ENCODE peak calls at places on chromosomes 6 and 20, in four cellular contexts. One of them, this sample, is unnamed.

GRCh38 chr6:125208625-125209249 is 55.2 kb downstream of the TPD52L1 start:
- DNase-seq in K562: no peak
- DNase-seq in upper lobe of left lung: no peak
- DNase-seq in suprapubic skin: no peak
- DNase-seq in this sample: no peak

GRCh38 chr20:24767623-24768100 is 181.4 kb upstream of the CST7 start:
- DNase-seq in suprapubic skin: peak
- DNase-seq in K562: no peak
- DNase-seq in upper lobe of left lung: peak
- DNase-seq in this sample: no peak

GRCh38 chr6:15317934-15318902 is 72.3 kb downstream of the JARID2 start:
- DNase-seq in K562: no peak
- DNase-seq in suprapubic skin: no peak
- DNase-seq in upper lobe of left lung: no peak
- DNase-seq in this sample: no peak

GRCh38 chr20:61391812-61392520 is 139.9 kb downstream of the CDH4 start:
- DNase-seq in upper lobe of left lung: no peak
- DNase-seq in K562: no peak
- DNase-seq in suprapubic skin: no peak
- DNase-seq in this sample: no peak

GRCh38 chr6:169963581-169964297 is 212.3 kb downstream of the ERMARD start:
- DNase-seq in K562: no peak
- DNase-seq in upper lobe of left lung: no peak
- DNase-seq in suprapubic skin: peak
- DNase-seq in this sample: no peak

GRCh38 chr6:79077680-79078056 is 386 bp downstream of the PHIP start:
- DNase-seq in upper lobe of left lung: peak
- DNase-seq in K562: peak
- DNase-seq in suprapubic skin: no peak
- DNase-seq in this sample: no peak

GRCh38 chr6:42616716-42617115 is 52.9 kb downstream of the UBR2 start:
- DNase-seq in suprapubic skin: no peak
- DNase-seq in K562: no peak
- DNase-seq in upper lobe of left lung: no peak
- DNase-seq in this sample: no peak

GRCh38 chr20:2749951-2750342 is 50.5 kb downstream of the CPXM1 start:
- DNase-seq in K562: no peak
- DNase-seq in suprapubic skin: no peak
- DNase-seq in upper lobe of left lung: no peak
- DNase-seq in this sample: no peak

GRCh38 chr20:366042-366718 is 14.4 kb upstream of the TRIB3 start:
- DNase-seq in upper lobe of left lung: no peak
- DNase-seq in suprapubic skin: no peak
- DNase-seq in K562: no peak
- DNase-seq in this sample: no peak

GRCh38 chr20:44404204-44405181 is 49.0 kb downstream of the HNF4A start:
- DNase-seq in suprapubic skin: no peak
- DNase-seq in K562: no peak
- DNase-seq in upper lobe of left lung: no peak
- DNase-seq in this sample: no peak

GRCh38 chr6:63740709-63741108 is 105.1 kb downstream of the PHF3 start:
- DNase-seq in K562: no peak
- DNase-seq in upper lobe of left lung: no peak
- DNase-seq in suprapubic skin: no peak
- DNase-seq in this sample: no peak

GRCh38 chr6:152471459-152472070 is 165.6 kb downstream of the SYNE1 start:
- DNase-seq in upper lobe of left lung: no peak
- DNase-seq in K562: no peak
- DNase-seq in suprapubic skin: no peak
- DNase-seq in this sample: no peak

GRCh38 chr6:12369781-12370262 is 79.7 kb downstream of the EDN1 start:
- DNase-seq in upper lobe of left lung: peak
- DNase-seq in K562: no peak
- DNase-seq in suprapubic skin: no peak
- DNase-seq in this sample: no peak

GRCh38 chr20:24966317-24967012 is 17.4 kb downstream of the CST7 start:
- DNase-seq in suprapubic skin: peak
- DNase-seq in upper lobe of left lung: no peak
- DNase-seq in K562: no peak
- DNase-seq in this sample: no peak

GRCh38 chr6:10801224-10801848 is 37.0 kb downstream of the MAK start:
- DNase-seq in upper lobe of left lung: peak
- DNase-seq in suprapubic skin: no peak
- DNase-seq in K562: peak
- DNase-seq in this sample: no peak

GRCh38 chr6:165663736-165664552 is 903 bp upstream of the PDE10A start:
- DNase-seq in upper lobe of left lung: no peak
- DNase-seq in suprapubic skin: no peak
- DNase-seq in K562: no peak
- DNase-seq in this sample: no peak

GRCh38 chr6:15308445-15309213 is 62.8 kb downstream of the JARID2 start:
- DNase-seq in suprapubic skin: no peak
- DNase-seq in K562: no peak
- DNase-seq in upper lobe of left lung: no peak
- DNase-seq in this sample: no peak

GRCh38 chr6:14366315-14366714 is 248.7 kb downstream of the CD83 start:
- DNase-seq in K562: no peak
- DNase-seq in suprapubic skin: no peak
- DNase-seq in upper lobe of left lung: no peak
- DNase-seq in this sample: no peak

GRCh38 chr20:46406986-46407670 is 713 bp upstream of the ELMO2 start:
- DNase-seq in K562: no peak
- DNase-seq in suprapubic skin: peak
- DNase-seq in upper lobe of left lung: peak
- DNase-seq in this sample: peak

GRCh38 chr20:11790047-11790446 is 127.6 kb upstream of the BTBD3 start:
- DNase-seq in suprapubic skin: no peak
- DNase-seq in upper lobe of left lung: no peak
- DNase-seq in K562: no peak
- DNase-seq in this sample: no peak

GRCh38 chr6:71414486-71414885 is 125.9 kb downstream of the OGFRL1 start:
- DNase-seq in suprapubic skin: no peak
- DNase-seq in K562: no peak
- DNase-seq in upper lobe of left lung: no peak
- DNase-seq in this sample: no peak

GRCh38 chr6:32785781-32786533 is 22.6 kb upstream of the HLA-DQB2 start:
- DNase-seq in suprapubic skin: no peak
- DNase-seq in K562: peak
- DNase-seq in upper lobe of left lung: peak
- DNase-seq in this sample: no peak

GRCh38 chr20:32281711-32282110 is 4.3 kb downstream of the KIF3B start:
- DNase-seq in upper lobe of left lung: no peak
- DNase-seq in K562: no peak
- DNase-seq in suprapubic skin: no peak
- DNase-seq in this sample: no peak

GRCh38 chr20:25120462-25120861 is 38.5 kb upstream of the VSX1 start:
- DNase-seq in suprapubic skin: no peak
- DNase-seq in upper lobe of left lung: no peak
- DNase-seq in K562: no peak
- DNase-seq in this sample: peak

GRCh38 chr6:158648682-158649131 is 1.1 kb upstream of the SYTL3 start:
- DNase-seq in suprapubic skin: no peak
- DNase-seq in upper lobe of left lung: peak
- DNase-seq in K562: no peak
- DNase-seq in this sample: peak

GRCh38 chr6:151757506-151757955 is 50.0 kb upstream of the ESR1 start:
- DNase-seq in upper lobe of left lung: no peak
- DNase-seq in suprapubic skin: no peak
- DNase-seq in K562: no peak
- DNase-seq in this sample: no peak

GRCh38 chr6:48426636-48427035 is 315.6 kb upstream of the PTCHD4 start:
- DNase-seq in suprapubic skin: no peak
- DNase-seq in upper lobe of left lung: no peak
- DNase-seq in K562: no peak
- DNase-seq in this sample: no peak

GRCh38 chr6:39834278-39834677 is 42.1 kb downstream of the DAAM2 start:
- DNase-seq in K562: no peak
- DNase-seq in upper lobe of left lung: no peak
- DNase-seq in suprapubic skin: no peak
- DNase-seq in this sample: no peak

GRCh38 chr6:34970962-34971361 is 81.9 kb downstream of the ANKS1A start:
- DNase-seq in K562: no peak
- DNase-seq in upper lobe of left lung: no peak
- DNase-seq in suprapubic skin: no peak
- DNase-seq in this sample: no peak

GRCh38 chr6:69343856-69344255 is 453.0 kb downstream of the LMBRD1 start:
- DNase-seq in upper lobe of left lung: no peak
- DNase-seq in suprapubic skin: no peak
- DNase-seq in K562: no peak
- DNase-seq in this sample: no peak

GRCh38 chr6:1479095-1479494 is 89.7 kb downstream of the FOXF2 start:
- DNase-seq in K562: no peak
- DNase-seq in upper lobe of left lung: no peak
- DNase-seq in suprapubic skin: peak
- DNase-seq in this sample: no peak

GRCh38 chr6:95654176-95654575 is 76.8 kb downstream of the MANEA start:
- DNase-seq in K562: no peak
- DNase-seq in upper lobe of left lung: no peak
- DNase-seq in suprapubic skin: no peak
- DNase-seq in this sample: no peak

GRCh38 chr6:95660544-95660943 is 83.2 kb downstream of the MANEA start:
- DNase-seq in K562: no peak
- DNase-seq in suprapubic skin: no peak
- DNase-seq in upper lobe of left lung: no peak
- DNase-seq in this sample: no peak

DNA sequence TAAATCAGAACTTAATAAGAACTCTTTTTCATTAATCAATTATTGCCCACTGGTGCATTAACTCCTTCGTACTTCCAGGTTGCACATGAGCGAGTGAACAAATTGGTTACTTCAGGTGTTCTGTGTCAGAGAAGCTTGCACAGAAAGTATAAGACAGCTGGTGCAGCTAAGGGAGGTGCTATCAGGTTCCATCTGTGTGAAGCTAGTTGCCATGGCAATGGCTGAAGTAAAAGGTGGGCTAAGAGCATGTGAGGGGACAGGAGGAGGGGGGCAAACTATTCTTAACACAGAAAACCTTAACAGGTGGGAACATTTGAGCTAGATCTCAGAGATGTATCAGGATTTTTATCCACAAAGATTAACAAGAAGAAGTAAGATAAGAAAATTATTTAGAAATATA is 81.6 kb downstream of the MANEA start:
- DNase-seq in suprapubic skin: no peak
- DNase-seq in K562: no peak
- DNase-seq in upper lobe of left lung: no peak
- DNase-seq in this sample: no peak
- TF ChIP-seq POLR2AphosphoS5 in suprapubic skin: no peak
- TF ChIP-seq POLR2AphosphoS5 in K562: no peak
- TF ChIP-seq POLR2AphosphoS5 in upper lobe of left lung: no peak
- TF ChIP-seq POLR2AphosphoS5 in this sample: no peak

DNA sequence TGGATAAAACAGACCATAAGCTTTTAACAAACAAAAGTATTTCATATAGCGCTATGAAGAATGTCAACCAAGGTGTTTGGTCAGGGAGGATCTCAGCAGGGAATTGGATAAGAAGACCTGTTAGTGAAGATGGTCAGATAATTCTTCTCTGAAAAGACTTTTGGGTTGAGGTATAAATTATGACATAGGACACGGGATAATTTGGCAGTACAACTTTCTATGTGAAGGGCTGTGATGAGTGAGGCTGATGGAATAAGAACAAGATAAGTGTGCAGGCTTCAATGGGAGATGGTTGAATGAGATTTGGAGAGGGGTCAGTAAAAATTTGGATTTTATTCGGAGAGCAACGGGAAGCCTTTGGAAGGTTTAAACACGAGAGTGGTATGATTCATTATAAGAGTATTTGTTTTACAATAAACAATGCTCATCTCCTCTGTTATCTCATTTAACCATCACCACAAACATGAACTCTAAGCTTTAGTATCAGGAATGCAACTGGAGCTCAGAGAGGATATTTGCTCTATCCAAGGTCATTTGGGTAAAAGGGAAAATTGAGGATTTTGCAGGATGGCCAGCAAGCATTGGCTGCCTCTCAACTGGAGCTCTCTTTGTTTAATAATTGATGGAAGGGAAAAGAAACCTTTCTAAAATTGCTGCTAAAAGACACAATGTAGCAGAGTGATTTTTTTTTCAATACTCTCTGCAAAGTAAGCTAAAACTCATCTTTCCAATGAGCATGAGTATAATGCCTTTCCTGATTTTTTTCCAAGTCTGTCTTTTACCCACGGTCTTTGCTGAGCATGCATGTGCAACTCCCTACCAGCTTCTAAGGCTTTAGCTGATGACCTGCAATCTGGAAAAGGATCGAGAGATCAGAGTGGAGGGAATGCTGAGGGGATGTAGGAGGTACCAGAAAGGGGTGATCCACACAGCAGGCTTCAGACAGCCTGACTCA is 534.0 kb downstream of the CBLN4 start:
- DNase-seq in upper lobe of left lung: no peak
- DNase-seq in suprapubic skin: no peak
- DNase-seq in K562: no peak
- DNase-seq in this sample: no peak
- TF ChIP-seq EP300 in upper lobe of left lung: no peak
- TF ChIP-seq EP300 in suprapubic skin: no peak
- TF ChIP-seq EP300 in K562: no peak
- TF ChIP-seq EP300 in this sample: no peak

GRCh38 chr6:88572449-88573139 is 390.8 kb downstream of the RNGTT start:
- DNase-seq in upper lobe of left lung: no peak
- DNase-seq in suprapubic skin: no peak
- DNase-seq in K562: no peak
- DNase-seq in this sample: no peak
- TF ChIP-seq POLR2AphosphoS5 in upper lobe of left lung: no peak
- TF ChIP-seq POLR2AphosphoS5 in suprapubic skin: no peak
- TF ChIP-seq POLR2AphosphoS5 in K562: no peak
- TF ChIP-seq POLR2AphosphoS5 in this sample: no peak

DNA sequence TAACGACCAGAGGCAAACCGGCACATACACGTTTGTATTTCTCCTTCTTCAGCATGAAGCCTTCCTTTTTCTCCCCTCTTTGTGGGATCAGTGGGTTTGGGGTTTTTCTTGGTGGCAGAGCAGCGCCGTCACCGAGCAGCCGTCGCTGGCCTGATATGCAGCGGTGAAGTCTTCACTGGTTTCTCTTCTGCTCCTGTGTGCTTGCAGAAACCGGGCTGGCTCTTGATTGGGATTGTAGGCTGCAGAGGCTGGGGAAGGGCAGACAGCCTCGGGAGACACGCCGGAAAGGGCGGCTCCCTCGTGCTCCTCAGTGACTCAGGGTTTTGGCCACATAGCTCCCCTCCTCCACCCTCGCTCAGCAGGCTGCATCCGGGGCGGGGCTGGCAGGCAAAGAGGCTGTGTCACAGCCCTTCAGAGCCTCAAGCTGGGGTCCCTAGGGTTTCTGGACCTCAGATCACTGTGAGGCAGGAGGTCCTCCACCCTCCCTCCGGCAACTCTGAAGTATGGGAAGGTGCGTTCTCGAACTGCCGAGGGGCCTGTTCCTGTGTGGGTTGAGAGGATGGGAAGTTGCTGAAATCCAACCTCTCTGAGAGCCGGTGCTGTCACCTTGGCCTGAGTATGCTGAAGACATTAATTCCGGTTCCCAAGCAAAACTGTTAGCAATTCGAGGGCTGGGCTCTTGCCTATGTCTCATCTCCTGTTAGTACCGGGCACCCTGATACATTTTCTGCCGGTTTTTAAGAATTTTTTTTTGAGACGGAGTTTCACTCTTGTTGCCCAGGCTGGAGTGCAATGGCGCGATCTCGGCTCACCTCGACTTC is 24.2 kb downstream of the NQO2 start:
- DNase-seq in suprapubic skin: peak
- DNase-seq in upper lobe of left lung: peak
- DNase-seq in K562: peak
- DNase-seq in this sample: peak
- TF ChIP-seq EP300 in suprapubic skin: no peak
- TF ChIP-seq EP300 in upper lobe of left lung: peak
- TF ChIP-seq EP300 in K562: peak
- TF ChIP-seq EP300 in this sample: no peak

GRCh38 chr6:5243069-5243468 is 17.7 kb downstream of the LYRM4 start:
- DNase-seq in K562: no peak
- DNase-seq in upper lobe of left lung: no peak
- DNase-seq in suprapubic skin: no peak
- DNase-seq in this sample: no peak
- TF ChIP-seq POLR2AphosphoS5 in K562: no peak
- TF ChIP-seq POLR2AphosphoS5 in upper lobe of left lung: no peak
- TF ChIP-seq POLR2AphosphoS5 in suprapubic skin: no peak
- TF ChIP-seq POLR2AphosphoS5 in this sample: no peak

This sample was measured in esophagus muscularis mucosa.